ENCODE peak calls at places on chromosomes 13 and 19, in six cellular contexts. B is thoracic aorta; Z is Caki2; R is AG04450; W is GM12892; N is activated CD8-positive, alpha-beta memory T cell treated with anti-CD3 and anti-CD28 coated beads, Interleukin-2, amount 50 U/mL, for 48 hours. A is an unnamed sample.

GRCh38 chr19:28171983-28172382 is 1041.0 kb downstream of the UQCRFS1 start:
- DNase-seq in B (no peak), Z (peak; percentile 40), R (no peak), W (no peak), N (no peak), A (no peak)

GRCh38 chr19:5131866-5132561 is 163.1 kb downstream of the KDM4B start:
- DNase-seq in B (no peak), Z (no peak), R (no peak), W (peak; percentile 51), N (no peak), A (no peak)

GRCh38 chr19:18349524-18350128 is 9.2 kb downstream of the PGPEP1 start:
- DNase-seq in B (no peak), Z (peak; percentile 63), R (no peak), W (no peak), N (no peak), A (peak; percentile 63)

GRCh38 chr19:44677019-44677809 is 5.9 kb downstream of the CEACAM19 start:
- DNase-seq in B (no peak), Z (peak; percentile 79), R (no peak), W (no peak), N (no peak), A (peak; percentile 55)

GRCh38 chr13:110310541-110311491 is 3.7 kb downstream of the COL4A2 start:
- DNase-seq in B (no peak), Z (no peak), R (no peak), W (no peak), N (no peak), A (no peak)

GRCh38 chr19:18650468-18651001 is 13.7 kb downstream of the KLHL26 start:
- DNase-seq in B (peak; percentile 66), Z (peak; percentile 52), R (peak; percentile 51), W (no peak), N (no peak), A (peak; percentile 84)

GRCh38 chr19:34217952-34218817 is 36.2 kb upstream of the GARRE1 start:
- DNase-seq in B (no peak), Z (peak; percentile 91), R (peak; percentile 93), W (no peak), N (peak; percentile 70), A (peak; percentile 97)

GRCh38 chr19:18428837-18429674 is 8.9 kb downstream of the ISYNA1 start:
- DNase-seq in B (no peak), Z (no peak), R (no peak), W (peak; percentile 97), N (peak; percentile 91), A (peak; percentile 56)

GRCh38 chr19:42174188-42174587 is 41.9 kb upstream of the POU2F2 start:
- DNase-seq in B (no peak), Z (no peak), R (no peak), W (no peak), N (no peak), A (no peak)

GRCh38 chr19:28644261-28644660 is 568.7 kb downstream of the UQCRFS1 start:
- DNase-seq in B (no peak), Z (no peak), R (no peak), W (no peak), N (no peak), A (no peak)

GRCh38 chr19:33868076-33868735 is 71.5 kb downstream of the KCTD15 start:
- DNase-seq in B (no peak), Z (no peak), R (no peak), W (no peak), N (no peak), A (no peak)

GRCh38 chr19:16257509-16258002 is 59.8 kb downstream of the AP1M1 start:
- DNase-seq in B (no peak), Z (no peak), R (no peak), W (no peak), N (no peak), A (no peak)

GRCh38 chr19:10861118-10861651 is 10.2 kb upstream of the CARM1 start:
- DNase-seq in B (no peak), Z (no peak), R (no peak), W (no peak), N (no peak), A (no peak)

A was measured in fibroblast of mammary gland.